ENCODE peak calls at places on chromosomes 12 and 14, in nine cellular contexts. K is IMR-90; Q is left cardiac atrium; C is A549; L is CD8-positive, alpha-beta memory T cell; U is effector memory CD8-positive, alpha-beta T cell; E is Caco-2; R is ELR; S is progenitor cell of endocrine pancreas. G is an unnamed sample.
A peak's percentile ranks its signal among the peaks of the same experiment; 100 is the strongest.

GRCh38 chr12:14384783-14385638 is 19.5 kb downstream of the ATF7IP start:
- DNase-seq in K (peak; percentile 95), Q (peak; percentile 29), C (peak; percentile 59), L (no peak), U (peak; percentile 51), E (peak; percentile 89), R (peak; percentile 86), S (peak; percentile 56), G (peak; percentile 90)

GRCh38 chr12:31506907-31507306 is 84.0 kb downstream of the DENND5B start:
- DNase-seq in K (peak; percentile 63), Q (no peak), C (no peak), L (no peak), U (no peak), E (no peak), R (peak; percentile 82), S (no peak), G (peak; percentile 77)

GRCh38 chr14:103594265-103594664 is 31.5 kb downstream of the COA8 start:
- DNase-seq in K (peak; percentile 74), Q (peak; percentile 47), C (no peak), L (no peak), U (no peak), E (no peak), R (peak; percentile 97), S (no peak), G (peak; percentile 83)

GRCh38 chr12:112820796-112821195 is 29.2 kb downstream of the RPH3A start:
- DNase-seq in K (no peak), Q (no peak), C (no peak), L (no peak), U (no peak), E (no peak), R (no peak), S (no peak), G (no peak)

GRCh38 chr12:25769076-25769945 is 189.2 kb upstream of the RASSF8 start:
- DNase-seq in K (peak; percentile 93), Q (no peak), C (peak; percentile 28), L (no peak), U (no peak), E (no peak), R (peak; percentile 93), S (no peak), G (peak; percentile 84)

GRCh38 chr14:78967111-78967809 is 797.1 kb downstream of the NRXN3 start:
- DNase-seq in K (peak; percentile 85), Q (no peak), C (no peak), L (no peak), U (no peak), E (no peak), R (peak; percentile 82), S (no peak), G (peak; percentile 92)

GRCh38 chr14:54329082-54329695 is 67.6 kb upstream of the CDKN3 start:
- DNase-seq in K (peak; percentile 61), Q (peak; percentile 41), C (peak; percentile 60), L (no peak), U (no peak), E (peak; percentile 53), R (peak; percentile 71), S (no peak), G (peak; percentile 72)

GRCh38 chr12:46209165-46209564 is 59.7 kb downstream of the SLC38A1 start:
- DNase-seq in K (peak; percentile 51), Q (no peak), C (no peak), L (no peak), U (no peak), E (no peak), R (no peak), S (no peak), G (peak; percentile 79)

GRCh38 chr14:64656986-64657385 is 47.2 kb upstream of the PLEKHG3 start:
- DNase-seq in K (no peak), Q (no peak), C (no peak), L (no peak), U (no peak), E (no peak), R (no peak), S (no peak), G (no peak)

GRCh38 chr14:104293851-104294627 is 155.7 kb downstream of the KIF26A start:
- DNase-seq in K (no peak), Q (peak; percentile 20), C (peak; percentile 23), L (no peak), U (no peak), E (peak; percentile 26), R (no peak), S (no peak), G (no peak)

GRCh38 chr14:84927096-84927910 is 602.6 kb upstream of the FLRT2 start:
- DNase-seq in K (no peak), Q (no peak), C (no peak), L (no peak), U (no peak), E (no peak), R (no peak), S (no peak), G (no peak)

GRCh38 chr14:57293851-57294837 is 25.4 kb downstream of the AP5M1 start:
- DNase-seq in K (peak; percentile 35), Q (no peak), C (no peak), L (no peak), U (no peak), E (no peak), R (peak; percentile 50), S (no peak), G (peak; percentile 35)

GRCh38 chr14:57136669-57137068 is 132.0 kb downstream of the EXOC5 start:
- DNase-seq in K (no peak), Q (peak; percentile 27), C (no peak), L (no peak), U (no peak), E (no peak), R (no peak), S (no peak), G (no peak)

GRCh38 chr12:52809166-52809565 is 4.8 kb downstream of the KRT4 start:
- DNase-seq in K (no peak), Q (no peak), C (no peak), L (no peak), U (no peak), E (no peak), R (no peak), S (no peak), G (no peak)

GRCh38 chr12:104049278-104050257 is at the start of gene GLT8D2:
- DNase-seq in K (peak; percentile 86), Q (peak; percentile 55), C (no peak), L (no peak), U (no peak), E (no peak), R (peak; percentile 71), S (no peak), G (peak; percentile 86)

GRCh38 chr14:101467181-101467926 is 93.9 kb upstream of the DIO3 start:
- DNase-seq in K (no peak), Q (no peak), C (no peak), L (no peak), U (no peak), E (no peak), R (no peak), S (no peak), G (no peak)

GRCh38 chr14:54177861-54178591 is 218.8 kb upstream of the CDKN3 start:
- DNase-seq in K (peak; percentile 18), Q (no peak), C (no peak), L (no peak), U (no peak), E (peak; percentile 48), R (peak; percentile 9), S (no peak), G (peak; percentile 47)

GRCh38 chr12:19303496-19303895 is 135.8 kb upstream of the AEBP2 start:
- DNase-seq in K (no peak), Q (no peak), C (no peak), L (no peak), U (no peak), E (no peak), R (no peak), S (no peak), G (no peak)

GRCh38 chr14:50666772-50667490 is 1.2 kb downstream of the SAV1 start:
- DNase-seq in K (peak; percentile 73), Q (peak; percentile 27), C (no peak), L (peak; percentile 13), U (peak; percentile 3), E (peak; percentile 50), R (peak; percentile 86), S (no peak), G (peak; percentile 74)

GRCh38 chr12:57156701-57157403 is 9.4 kb upstream of the LRP1-AS start:
- DNase-seq in K (no peak), Q (no peak), C (no peak), L (no peak), U (no peak), E (no peak), R (no peak), S (no peak), G (no peak)

GRCh38 chr14:37114559-37114958 is 57.8 kb downstream of the SLC25A21 start:
- DNase-seq in K (no peak), Q (no peak), C (no peak), L (no peak), U (no peak), E (no peak), R (no peak), S (no peak), G (no peak)

GRCh38 chr12:64611430-64612286 is 1.4 kb downstream of the RASSF3 start:
- DNase-seq in K (peak; percentile 27), Q (peak; percentile 52), C (no peak), L (no peak), U (no peak), E (no peak), R (peak; percentile 50), S (no peak), G (peak; percentile 52)

GRCh38 chr12:56645201-56645716 is 525 bp downstream of the ATP5F1B start:
- DNase-seq in K (no peak), Q (peak; percentile 29), C (no peak), L (no peak), U (no peak), E (no peak), R (peak; percentile 38), S (peak; percentile 40), G (peak; percentile 26)

GRCh38 chr14:96741151-96741977 is 55.8 kb upstream of the VRK1 start:
- DNase-seq in K (peak; percentile 15), Q (peak; percentile 57), C (peak; percentile 64), L (peak; percentile 67), U (peak; percentile 71), E (peak; percentile 46), R (peak; percentile 57), S (peak; percentile 72), G (peak; percentile 44)

GRCh38 chr14:22283000-22283399 is 306.0 kb downstream of the DAD1 start:
- DNase-seq in K (peak; percentile 19), Q (no peak), C (no peak), L (no peak), U (no peak), E (no peak), R (no peak), S (no peak), G (no peak)

GRCh38 chr12:94149781-94150482 is 1.6 kb downstream of the PLXNC1 start:
- DNase-seq in K (no peak), Q (peak; percentile 40), C (no peak), L (no peak), U (no peak), E (no peak), R (no peak), S (peak; percentile 20), G (peak; percentile 48)

GRCh38 chr14:56400426-56400825 is 179.2 kb upstream of the TMEM260 start:
- DNase-seq in K (no peak), Q (no peak), C (no peak), L (no peak), U (no peak), E (no peak), R (no peak), S (no peak), G (no peak)

GRCh38 chr12:51371295-51371953 is 19.8 kb downstream of the GALNT6 start:
- DNase-seq in K (peak; percentile 97), Q (peak; percentile 70), C (peak; percentile 97), L (no peak), U (no peak), E (peak; percentile 64), R (peak; percentile 99), S (peak; percentile 16), G (peak; percentile 99)

GRCh38 chr12:38736821-38737220 is 168.6 kb downstream of the CPNE8 start:
- DNase-seq in K (no peak), Q (no peak), C (no peak), L (no peak), U (no peak), E (no peak), R (no peak), S (no peak), G (no peak)

GRCh38 chr12:27095346-27095745 is 13.0 kb upstream of the C12orf71 start:
- DNase-seq in K (no peak), Q (no peak), C (no peak), L (no peak), U (no peak), E (no peak), R (no peak), S (no peak), G (no peak)

GRCh38 chr12:48979602-48980388 is 1.7 kb downstream of the WNT1 start:
- DNase-seq in K (no peak), Q (no peak), C (no peak), L (peak; percentile 41), U (peak; percentile 58), E (no peak), R (no peak), S (no peak), G (no peak)

G was measured in EH.